ENCODE peak calls at places on chromosomes 11 and 22, in five cellular contexts. F is HepG2, J is K562, V is GM12878, Z is IMR-90. N is an unnamed sample.

GRCh38 chr22:28780296-28780695 is 7.8 kb downstream of the CCDC117 start:
- DNase-seq in J (no peak), F (no peak), V (no peak), Z (no peak), N (no peak)

GRCh38 chr22:30250713-30251267 is 4.2 kb upstream of the LIF start:
- DNase-seq in J (no peak), V (no peak), F (no peak), Z (peak), N (peak)

GRCh38 chr11:68528630-68529029 is 68.1 kb downstream of the PPP6R3 start:
- DNase-seq in F (no peak), V (no peak), Z (no peak), J (no peak), N (no peak)

GRCh38 chr11:73402834-73403185 is 26.6 kb downstream of the RELT start:
- DNase-seq in F (no peak), J (no peak), V (no peak), Z (no peak), N (no peak)

GRCh38 chr11:32526715-32527114 is 56.9 kb upstream of the EIF3M start:
- DNase-seq in F (no peak), V (no peak), Z (no peak), J (no peak), N (no peak)

GRCh38 chr11:78408619-78409018 is 9.0 kb downstream of the GAB2 start:
- DNase-seq in J (no peak), Z (no peak), V (no peak), F (no peak), N (no peak)

GRCh38 chr11:48024635-48025071 is 44.3 kb downstream of the PTPRJ start:
- DNase-seq in F (no peak), J (no peak), Z (no peak), V (no peak), N (no peak)

GRCh38 chr11:17516551-17517150 is 27.6 kb downstream of the USH1C start:
- DNase-seq in J (no peak), F (no peak), Z (no peak), V (no peak), N (no peak)

GRCh38 chr11:2975594-2975993 is 16.5 kb downstream of the NAP1L4 start:
- DNase-seq in V (no peak), J (peak), F (peak), Z (peak), N (peak)

GRCh38 chr22:36088292-36088691 is 59.7 kb upstream of the RBFOX2 start:
- DNase-seq in V (no peak), J (no peak), F (no peak), Z (no peak), N (no peak)

GRCh38 chr22:40036591-40037225 is 42.0 kb downstream of the FAM83F start:
- DNase-seq in V (no peak), F (peak), Z (peak), J (peak), N (peak)

GRCh38 chr11:86742436-86742805 is 57.9 kb upstream of the PRSS23 start:
- DNase-seq in Z (no peak), F (no peak), J (no peak), V (no peak), N (no peak)

GRCh38 chr11:86745571-86745970 is 54.8 kb upstream of the PRSS23 start:
- DNase-seq in F (no peak), V (no peak), J (no peak), Z (peak), N (no peak)

GRCh38 chr11:86741489-86742435 is 58.6 kb upstream of the PRSS23 start:
- DNase-seq in J (no peak), V (no peak), F (peak), Z (peak), N (peak)

GRCh38 chr11:86740628-86741488 is 59.5 kb upstream of the PRSS23 start:
- DNase-seq in Z (peak), J (peak), V (no peak), F (peak), N (peak)

DNA sequence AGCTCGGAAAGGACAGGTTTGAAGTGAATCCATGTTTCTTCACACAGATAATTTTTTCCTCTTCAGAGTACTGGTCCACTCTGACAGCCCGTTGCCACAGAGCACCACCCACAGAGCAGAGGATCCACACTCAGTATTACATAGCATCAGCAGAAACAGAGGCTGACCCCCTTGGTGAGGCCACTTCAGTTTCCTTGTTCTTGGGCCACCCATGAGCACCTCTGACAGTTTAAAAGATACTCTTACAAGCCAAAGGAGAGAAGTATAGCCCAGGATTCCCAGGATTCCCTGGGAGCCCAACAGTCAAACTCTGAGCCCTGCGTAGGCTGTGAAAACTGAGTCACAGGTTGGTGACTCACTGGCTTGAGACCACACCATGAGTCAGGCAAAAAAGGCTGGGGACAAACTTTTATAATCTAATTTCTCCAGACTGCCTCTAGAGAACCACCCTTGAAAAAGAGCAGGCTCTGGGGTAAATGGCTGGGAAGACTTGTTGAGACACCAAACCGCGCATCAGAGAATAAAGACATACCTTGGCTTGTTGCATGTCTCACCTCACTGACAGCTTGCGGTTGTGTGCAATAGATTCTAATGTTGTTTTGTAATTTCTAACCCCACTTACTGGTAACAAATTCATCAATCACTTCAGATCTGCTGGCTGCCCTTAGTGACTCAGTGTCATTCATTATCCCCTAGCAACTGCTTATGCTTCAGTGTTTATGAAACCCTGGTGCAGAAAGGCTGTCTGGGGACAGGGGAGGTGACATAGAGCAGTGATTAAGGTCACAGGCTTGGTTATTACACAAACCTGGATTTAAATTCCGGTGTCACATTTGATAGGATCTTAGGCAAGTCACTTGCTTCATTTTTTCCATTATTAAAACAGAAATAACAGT is 56.9 kb upstream of the PRSS23 start:
- DNase-seq in Z (peak), F (peak), V (no peak), J (peak), N (peak)
- TF ChIP-seq CEBPB in Z (peak), F (no peak), V (no peak), J (peak), N (peak)

GRCh38 chr22:24121938-24122337 is 59.3 kb upstream of the SUSD2 start:
- DNase-seq in F (no peak), J (no peak), V (no peak), Z (no peak), N (no peak)

GRCh38 chr22:24120029-24120428 is 61.3 kb upstream of the SUSD2 start:
- DNase-seq in Z (no peak), F (no peak), J (no peak), V (no peak), N (no peak)

GRCh38 chr22:24119476-24119875 is 61.8 kb upstream of the SUSD2 start:
- DNase-seq in F (no peak), Z (no peak), V (no peak), J (no peak), N (no peak)

GRCh38 chr22:24117942-24118341 is 63.3 kb upstream of the SUSD2 start:
- DNase-seq in Z (no peak), V (no peak), J (peak), F (no peak), N (no peak)

DNA sequence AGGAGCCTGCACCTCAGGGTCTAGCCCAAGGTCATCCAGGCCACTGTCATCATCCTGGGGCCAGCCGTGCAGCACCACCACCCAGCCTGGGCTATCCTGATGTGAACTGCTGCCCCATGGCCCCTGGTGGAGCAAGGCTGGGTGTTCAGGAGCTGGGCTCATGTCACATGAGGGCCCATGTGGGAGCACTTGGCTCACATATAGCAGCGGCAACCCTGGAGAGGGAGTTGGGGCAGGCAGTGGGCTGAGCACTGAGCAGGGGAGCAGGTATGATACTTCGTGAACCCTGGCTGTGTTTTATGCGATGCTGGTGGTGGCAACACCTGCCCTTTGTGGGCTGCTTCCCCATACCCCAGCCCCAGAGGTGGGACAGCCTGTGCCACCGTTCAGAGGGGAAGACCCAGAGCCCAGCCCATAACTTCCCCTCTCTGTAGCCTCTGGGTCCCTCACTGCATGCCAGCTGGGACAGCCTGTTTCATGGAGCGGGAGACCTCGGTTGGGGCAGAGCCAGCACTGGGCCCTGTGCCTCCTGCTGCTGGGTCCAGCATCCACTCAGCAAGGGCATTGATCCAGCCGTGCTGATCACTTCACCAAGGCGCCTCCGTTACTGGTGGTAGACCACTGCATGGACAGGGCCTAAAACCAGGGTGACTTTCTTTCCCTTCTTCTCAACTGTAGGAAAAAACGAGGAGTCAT is 62.5 kb upstream of the SUSD2 start:
- DNase-seq in F (no peak), V (no peak), J (no peak), Z (no peak), N (no peak)
- TF ChIP-seq USF2 in F (no peak), V (no peak), J (no peak), Z (no peak), N (no peak)

DNA sequence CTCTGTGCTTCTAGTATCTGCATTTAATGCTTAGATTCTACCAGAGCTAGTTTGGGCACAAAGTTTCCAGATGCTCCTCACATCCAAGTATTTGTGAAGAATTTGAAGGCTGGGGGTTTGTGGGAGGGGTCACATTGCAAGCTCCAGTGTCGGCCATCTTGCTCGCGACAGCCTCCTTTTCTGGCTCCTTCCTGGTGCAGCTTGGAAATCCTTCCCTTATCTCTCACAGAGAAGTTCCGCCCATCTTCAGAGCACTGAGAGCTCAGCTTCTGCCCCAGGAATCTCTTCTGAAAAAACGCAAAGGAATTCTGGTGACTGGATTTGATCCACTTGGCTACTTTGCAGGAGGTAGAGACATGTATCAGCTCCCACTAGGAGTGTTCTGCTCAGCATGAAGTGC is 497.5 kb downstream of the TBC1D22A start:
- DNase-seq in J (no peak), F (no peak), V (no peak), Z (no peak), N (no peak)
- TF ChIP-seq CEBPB in J (no peak), F (no peak), V (no peak), Z (no peak), N (no peak)

GRCh38 chr11:129703846-129704245 is 111.8 kb upstream of the TMEM45B start:
- DNase-seq in F (no peak), J (peak), V (no peak), Z (no peak), N (no peak)
- TF ChIP-seq USF2 in F (no peak), J (no peak), V (no peak), Z (no peak), N (no peak)

GRCh38 chr11:811446-812245 is 1.9 kb downstream of the RPLP2 start:
- DNase-seq in F (no peak), Z (no peak), V (no peak), J (peak), N (no peak)
- TF ChIP-seq CEBPB in F (no peak), Z (no peak), V (no peak), J (no peak), N (no peak)

DNA sequence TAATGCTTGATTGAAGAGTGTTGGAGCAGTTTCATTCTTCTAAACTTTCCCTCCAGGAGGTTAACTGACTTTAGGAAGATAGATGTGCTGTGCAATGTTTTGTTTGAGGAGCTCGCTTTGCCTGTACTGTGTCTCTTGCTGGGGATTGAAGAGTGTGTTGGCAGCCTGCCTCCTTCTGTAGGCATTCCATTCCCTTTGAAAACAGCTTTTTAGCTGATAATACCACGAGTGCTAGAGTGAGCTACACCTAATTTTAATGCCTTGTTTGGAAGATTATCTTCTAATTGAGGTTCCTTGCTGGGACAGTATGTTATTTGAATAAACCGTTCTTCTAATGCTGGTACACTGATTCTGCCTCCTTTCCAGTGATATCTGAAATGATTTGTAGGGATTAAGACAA is 7.2 kb downstream of the DDX10 start:
- DNase-seq in F (no peak), J (no peak), Z (peak), V (no peak), N (no peak)
- TF ChIP-seq USF2 in F (no peak), J (no peak), Z (no peak), V (no peak), N (no peak)

GRCh38 chr11:107232451-107232850 is 214.2 kb upstream of the GUCY1A2 start:
- DNase-seq in Z (no peak), J (no peak), V (no peak), F (no peak), N (no peak)
- TF ChIP-seq CEBPB in Z (no peak), J (no peak), V (no peak), F (no peak), N (no peak)

GRCh38 chr22:17347724-17348123 is 21.5 kb upstream of the CECR2 start:
- DNase-seq in Z (no peak), V (no peak), F (no peak), J (no peak), N (no peak)

GRCh38 chr22:17349172-17349571 is 20.1 kb upstream of the CECR2 start:
- DNase-seq in Z (no peak), V (no peak), F (no peak), J (no peak), N (no peak)

GRCh38 chr22:17348464-17349103 is 20.7 kb upstream of the CECR2 start:
- DNase-seq in Z (no peak), J (no peak), F (no peak), V (no peak), N (no peak)

GRCh38 chr22:17352798-17353197 is 16.5 kb upstream of the CECR2 start:
- DNase-seq in Z (no peak), F (no peak), J (no peak), V (no peak), N (no peak)

GRCh38 chr22:17350292-17350691 is 19.0 kb upstream of the CECR2 start:
- DNase-seq in Z (no peak), V (no peak), F (no peak), J (no peak), N (no peak)
- TF ChIP-seq USF2 in Z (no peak), V (no peak), F (no peak), J (no peak), N (no peak)

GRCh38 chr11:1642288-1643145 is 12.9 kb downstream of the KRTAP5-5 start:
- DNase-seq in V (no peak), Z (no peak), F (no peak), J (no peak), N (no peak)
- TF ChIP-seq CEBPB in V (no peak), Z (no peak), F (no peak), J (no peak), N (no peak)

DNA sequence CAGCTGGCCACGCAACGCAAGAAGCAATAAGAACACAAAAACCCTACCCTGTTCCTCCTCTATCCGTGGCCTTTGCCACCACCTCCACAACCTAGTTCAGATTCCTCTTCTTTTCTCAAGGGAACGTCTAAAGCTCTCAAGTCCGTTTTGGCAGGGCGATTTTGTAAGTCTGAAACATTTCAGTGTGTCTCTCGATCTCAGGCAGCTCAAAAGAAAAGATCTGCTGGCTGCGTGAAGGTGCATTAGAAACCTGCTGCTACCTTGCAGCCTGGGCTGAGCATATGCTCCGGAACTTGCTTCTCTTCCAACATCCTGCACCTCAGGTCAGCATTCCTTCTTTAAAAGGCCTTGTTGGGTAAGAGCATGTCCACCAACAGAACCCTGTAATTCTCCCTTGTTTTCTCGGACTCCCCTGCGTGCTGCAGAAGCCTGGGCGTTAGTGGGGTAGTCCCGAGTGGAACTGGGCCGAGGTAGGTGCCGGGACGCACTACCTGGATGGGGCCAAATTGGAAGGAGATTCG is 1.5 kb downstream of the LGR4 start:
- DNase-seq in V (no peak), Z (no peak), J (no peak), F (peak), N (peak)
- TF ChIP-seq USF2 in V (no peak), Z (no peak), J (no peak), F (no peak), N (no peak)